ENCODE peak calls at places on chromosomes 5 and 9, in six cellular contexts. T, R, Y, H, U and X are unnamed samples.

GRCh38 chr5:155729684-155730059 is 597.3 kb upstream of the SGCD start:
- DNase-seq in T (no peak), R (no peak), Y (no peak), H (no peak), U (no peak), X (no peak)

GRCh38 chr5:1722877-1723276 is 76.8 kb downstream of the MRPL36 start:
- DNase-seq in T (no peak), R (no peak), Y (no peak), H (no peak), U (no peak), X (no peak)

GRCh38 chr5:78367318-78367991 is 7.0 kb downstream of the SCAMP1 start:
- DNase-seq in T (no peak), R (no peak), Y (no peak), H (no peak), U (no peak), X (no peak)

GRCh38 chr9:136787690-136788400 is 3.3 kb upstream of the TMEM141 start:
- DNase-seq in T (peak; percentile 68), R (peak; percentile 42), Y (peak; percentile 81), H (peak; percentile 49), U (no peak), X (peak; percentile 64)

GRCh38 chr5:79191457-79191856 is 44.5 kb upstream of the JMY start:
- DNase-seq in T (no peak), R (no peak), Y (no peak), H (no peak), U (no peak), X (no peak)

GRCh38 chr9:10135553-10135952 is 477.2 kb downstream of the PTPRD start:
- DNase-seq in T (no peak), R (no peak), Y (no peak), H (no peak), U (no peak), X (no peak)

GRCh38 chr5:177089146-177089545 is 2.4 kb downstream of the FGFR4 start:
- DNase-seq in T (no peak), R (no peak), Y (no peak), H (no peak), U (no peak), X (no peak)

GRCh38 chr5:9905661-9906060 is 275.5 kb upstream of the TAS2R1 start:
- DNase-seq in T (no peak), R (no peak), Y (no peak), H (no peak), U (no peak), X (no peak)

GRCh38 chr5:56410696-56411095 is 177.6 kb upstream of the ANKRD55 start:
- DNase-seq in T (no peak), R (no peak), Y (no peak), H (no peak), U (no peak), X (no peak)

GRCh38 chr9:137217276-137218211 is 4.5 kb downstream of the RNF208 start:
- DNase-seq in T (peak; percentile 55), R (no peak), Y (peak; percentile 66), H (no peak), U (no peak), X (peak; percentile 85)

GRCh38 chr5:142104491-142104890 is 4.1 kb upstream of the NDFIP1 start:
- DNase-seq in T (no peak), R (no peak), Y (no peak), H (no peak), U (no peak), X (no peak)

GRCh38 chr9:101485873-101486692 is 47.6 kb upstream of the RNF20 start:
- DNase-seq in T (peak; percentile 56), R (peak; percentile 41), Y (no peak), H (peak; percentile 58), U (no peak), X (no peak)

GRCh38 chr9:129878253-129878652 is 43.0 kb downstream of the USP20 start:
- DNase-seq in T (no peak), R (no peak), Y (no peak), H (no peak), U (no peak), X (no peak)

GRCh38 chr5:140054086-140054689 is 11.1 kb upstream of the NRG2 start:
- DNase-seq in T (no peak), R (no peak), Y (no peak), H (no peak), U (no peak), X (no peak)

GRCh38 chr9:19552282-19552681 is 143.5 kb downstream of the ACER2 start:
- DNase-seq in T (no peak), R (no peak), Y (no peak), H (no peak), U (no peak), X (no peak)

GRCh38 chr5:43422143-43422542 is 10.0 kb upstream of the CCL28 start:
- DNase-seq in T (no peak), R (peak; percentile 12), Y (peak; percentile 62), H (no peak), U (no peak), X (no peak)

GRCh38 chr5:169288066-169288753 is 12.7 kb downstream of the SLIT3 start:
- DNase-seq in T (no peak), R (no peak), Y (no peak), H (no peak), U (no peak), X (no peak)

GRCh38 chr5:37850128-37850865 is 10.5 kb upstream of the GDNF start:
- DNase-seq in T (no peak), R (peak; percentile 44), Y (no peak), H (no peak), U (no peak), X (no peak)
- TF ChIP-seq BHLHE40 in T (no peak), R (no peak), Y (no peak), H (no peak), U (no peak), X (no peak)

GRCh38 chr9:36450110-36450732 is 50.2 kb upstream of the RNF38 start:
- DNase-seq in T (peak; percentile 48), R (peak; percentile 57), Y (peak; percentile 66), H (peak; percentile 38), U (no peak), X (peak; percentile 19)
- TF ChIP-seq BHLHE40 in T (no peak), R (no peak), Y (no peak), H (no peak), U (no peak), X (no peak)

DNA sequence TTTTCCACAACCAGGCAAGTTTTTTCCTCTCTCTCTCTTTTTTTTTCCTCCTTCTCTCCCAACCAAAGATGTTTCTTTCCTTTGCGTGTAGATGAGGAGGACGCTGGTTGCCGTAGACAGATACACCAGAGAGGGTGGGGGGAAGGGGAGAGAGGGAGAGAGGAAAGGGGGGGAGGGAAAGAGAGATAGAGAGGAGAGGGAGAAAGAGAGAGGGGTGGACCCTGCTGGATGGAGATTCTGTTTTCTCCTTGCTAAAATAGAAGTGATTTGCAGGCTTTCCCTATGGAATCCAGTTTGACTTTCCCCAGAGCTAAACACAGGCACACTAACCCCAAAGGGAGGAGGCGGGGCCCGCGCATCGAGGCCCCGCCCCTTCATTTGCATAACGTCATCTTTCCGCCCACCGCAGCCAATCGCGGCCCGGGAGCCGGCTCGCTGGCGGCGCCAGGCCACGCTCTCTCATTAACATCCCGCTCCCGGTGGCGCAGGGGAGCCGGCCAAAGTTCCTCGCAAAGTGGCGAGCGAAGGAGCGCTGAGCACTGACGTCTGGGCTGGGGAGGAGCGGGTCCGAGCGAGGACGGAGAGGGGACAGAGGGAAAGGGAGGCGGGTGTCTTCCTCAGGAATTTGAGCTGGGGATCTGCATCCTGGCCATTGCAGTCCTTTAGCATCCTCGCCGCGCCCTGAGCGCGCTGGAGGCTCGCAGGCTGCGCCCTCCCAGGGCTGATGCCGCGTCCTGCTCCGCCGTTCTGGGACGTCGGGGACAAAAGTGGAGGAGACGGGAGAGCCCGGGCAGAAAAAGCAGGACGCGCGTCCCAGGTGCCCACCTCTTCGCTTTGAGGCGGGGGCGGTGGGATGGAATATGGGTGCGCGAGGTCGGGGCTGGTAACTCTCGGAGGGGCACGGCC is 559 bp upstream of the EBF1 start:
- DNase-seq in T (peak; percentile 93), R (peak; percentile 88), Y (no peak), H (peak; percentile 86), U (peak; percentile 81), X (peak; percentile 95)
- TF ChIP-seq BHLHE40 in T (no peak), R (no peak), Y (no peak), H (no peak), U (no peak), X (no peak)

GRCh38 chr5:127206320-127207113 is 84.1 kb upstream of the MEGF10 start:
- DNase-seq in T (no peak), R (peak; percentile 77), Y (peak; percentile 71), H (peak; percentile 59), U (no peak), X (no peak)
- TF ChIP-seq BHLHE40 in T (no peak), R (no peak), Y (no peak), H (no peak), U (no peak), X (no peak)

DNA sequence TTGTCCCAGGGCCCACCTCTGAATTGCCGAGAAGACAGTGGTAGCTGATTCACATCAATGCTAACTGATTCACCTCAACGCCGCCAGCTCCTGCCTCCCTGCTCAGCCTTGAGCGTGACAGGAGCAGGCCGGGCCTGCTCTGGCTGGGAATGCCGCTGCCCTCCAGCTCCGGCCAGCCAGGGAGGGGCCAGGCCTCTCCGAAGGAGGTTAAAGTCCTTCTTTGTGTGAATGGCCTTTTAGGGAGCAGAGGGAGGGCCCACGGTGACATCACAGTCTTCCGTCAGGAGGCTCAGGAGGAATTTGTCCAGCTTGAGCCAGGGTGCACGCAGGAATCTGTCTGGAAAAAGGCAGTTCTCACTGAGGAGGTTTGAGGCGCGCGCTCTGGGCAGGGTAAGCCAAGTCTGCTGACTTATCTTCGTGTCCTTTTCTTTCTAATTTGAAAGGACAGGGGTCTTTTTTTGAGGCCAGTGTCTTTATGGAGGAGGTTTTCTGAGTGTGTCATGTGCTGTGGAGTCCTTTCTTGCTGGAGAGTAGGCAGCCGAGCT is 82.7 kb downstream of the C9orf152 start:
- DNase-seq in T (no peak), R (peak; percentile 98), Y (peak; percentile 95), H (peak; percentile 62), U (no peak), X (no peak)
- TF ChIP-seq BHLHE40 in T (no peak), R (peak; percentile 66), Y (no peak), H (no peak), U (no peak), X (no peak)

GRCh38 chr9:105291938-105292337 is 47.5 kb downstream of the SLC44A1 start:
- DNase-seq in T (no peak), R (no peak), Y (no peak), H (no peak), U (no peak), X (no peak)

GRCh38 chr9:105295151-105295550 is 50.7 kb downstream of the SLC44A1 start:
- DNase-seq in T (no peak), R (no peak), Y (no peak), H (no peak), U (no peak), X (no peak)

GRCh38 chr9:105290401-105290800 is 46.0 kb downstream of the SLC44A1 start:
- DNase-seq in T (no peak), R (peak; percentile 55), Y (no peak), H (no peak), U (no peak), X (no peak)

GRCh38 chr9:105293408-105293807 is 49.0 kb downstream of the SLC44A1 start:
- DNase-seq in T (no peak), R (no peak), Y (no peak), H (no peak), U (no peak), X (no peak)

GRCh38 chr9:105291422-105291859 is 47.0 kb downstream of the SLC44A1 start:
- DNase-seq in T (no peak), R (no peak), Y (peak; percentile 92), H (no peak), U (no peak), X (no peak)
- TF ChIP-seq BHLHE40 in T (no peak), R (no peak), Y (no peak), H (no peak), U (no peak), X (no peak)